ENCODE peak calls at places on chromosome 13, in seven cellular contexts. O, J, S, G, N, X and H are unnamed samples.

GRCh38 chr13:20311022-20311421 is 78.9 kb upstream of the GJB6 start:
- DNase-seq in J (no peak), N (no peak), G (no peak), S (no peak), O (no peak), X (no peak), H (no peak)

GRCh38 chr13:26694609-26695359 is 65.8 kb downstream of the GPR12 start:
- DNase-seq in S (no peak), X (no peak), O (no peak), N (no peak), J (no peak), G (no peak), H (no peak)

GRCh38 chr13:48818495-48818961 is 157.2 kb upstream of the FNDC3A start:
- DNase-seq in G (no peak), X (no peak), N (no peak), J (no peak), S (no peak), O (no peak), H (no peak)

GRCh38 chr13:103931396-103931795 is 865.2 kb upstream of the SLC10A2 start:
- DNase-seq in S (no peak), O (no peak), N (no peak), X (no peak), J (no peak), G (no peak), H (no peak)

GRCh38 chr13:113586661-113587479 is 2.3 kb downstream of the TFDP1 start:
- DNase-seq in J (no peak), S (no peak), N (no peak), G (no peak), X (no peak), O (peak; percentile 38), H (no peak)

GRCh38 chr13:25190256-25190655 is 18.2 kb upstream of the AMER2 start:
- DNase-seq in X (no peak), O (no peak), J (no peak), N (no peak), S (no peak), G (no peak), H (no peak)

GRCh38 chr13:31250435-31250834 is 50.7 kb downstream of the B3GLCT start:
- DNase-seq in O (no peak), S (no peak), J (no peak), N (no peak), G (no peak), X (no peak), H (no peak)

GRCh38 chr13:107190065-107190464 is 622.1 kb upstream of the ARGLU1 start:
- DNase-seq in X (no peak), G (no peak), N (no peak), S (peak; percentile 35), J (no peak), O (no peak), H (no peak)

GRCh38 chr13:102132896-102133295 is 269.0 kb downstream of the FGF14 start:
- DNase-seq in X (no peak), J (no peak), G (no peak), O (no peak), S (peak; percentile 65), N (no peak), H (no peak)

GRCh38 chr13:110137677-110138008 is 169.3 kb downstream of the COL4A1 start:
- DNase-seq in N (no peak), O (no peak), G (no peak), S (peak; percentile 79), J (no peak), X (no peak), H (no peak)